ENCODE peak calls at places on chromosome X, in five cellular contexts. One of them, this sample, is unnamed.

GRCh38 chrX:13994681-13995080 is 35.0 kb downstream of the GEMIN8 start:
- DNase-seq in mesenchymal stem cell: no peak
- DNase-seq in trophoblast cell: no peak
- DNase-seq in H1: no peak
- DNase-seq in neuronal stem cell: no peak
- DNase-seq in this sample: no peak

GRCh38 chrX:54172455-54172854 is 10.6 kb downstream of the FAM120C start:
- DNase-seq in trophoblast cell: no peak
- DNase-seq in H1: no peak
- DNase-seq in neuronal stem cell: no peak
- DNase-seq in mesenchymal stem cell: no peak
- DNase-seq in this sample: no peak

GRCh38 chrX:26851981-26852380 is 611.2 kb downstream of the PPP4R3C start:
- DNase-seq in H1: no peak
- DNase-seq in trophoblast cell: peak; percentile 30
- DNase-seq in mesenchymal stem cell: peak; percentile 2
- DNase-seq in neuronal stem cell: no peak
- DNase-seq in this sample: no peak

GRCh38 chrX:9416562-9417319 is 48.1 kb upstream of the TBL1X start:
- DNase-seq in mesenchymal stem cell: peak; percentile 24
- DNase-seq in neuronal stem cell: no peak
- DNase-seq in trophoblast cell: peak; percentile 86
- DNase-seq in H1: no peak
- DNase-seq in this sample: no peak

GRCh38 chrX:123803331-123803983 is 56.4 kb upstream of the XIAP start:
- DNase-seq in neuronal stem cell: peak; percentile 0
- DNase-seq in trophoblast cell: peak; percentile 89
- DNase-seq in H1: no peak
- DNase-seq in mesenchymal stem cell: peak; percentile 93
- DNase-seq in this sample: no peak

GRCh38 chrX:73765776-73766465 is 202.9 kb downstream of the CHIC1 start:
- DNase-seq in neuronal stem cell: no peak
- DNase-seq in mesenchymal stem cell: no peak
- DNase-seq in H1: no peak
- DNase-seq in trophoblast cell: peak; percentile 72
- DNase-seq in this sample: no peak

GRCh38 chrX:9171841-9172240 is 137.9 kb upstream of the FAM9B start:
- DNase-seq in trophoblast cell: peak; percentile 31
- DNase-seq in mesenchymal stem cell: no peak
- DNase-seq in H1: no peak
- DNase-seq in neuronal stem cell: no peak
- DNase-seq in this sample: no peak

GRCh38 chrX:41722816-41723215 is 1.2 kb upstream of the GPR82 start:
- DNase-seq in H1: no peak
- DNase-seq in mesenchymal stem cell: peak; percentile 39
- DNase-seq in trophoblast cell: no peak
- DNase-seq in neuronal stem cell: no peak
- DNase-seq in this sample: no peak

GRCh38 chrX:18166068-18166467 is 54.6 kb downstream of the BEND2 start:
- DNase-seq in mesenchymal stem cell: no peak
- DNase-seq in trophoblast cell: no peak
- DNase-seq in H1: no peak
- DNase-seq in neuronal stem cell: no peak
- DNase-seq in this sample: no peak

GRCh38 chrX:40146471-40147398 is 49.0 kb upstream of the BCOR start:
- DNase-seq in neuronal stem cell: no peak
- DNase-seq in H1: peak; percentile 59
- DNase-seq in trophoblast cell: peak; percentile 66
- DNase-seq in mesenchymal stem cell: peak; percentile 67
- DNase-seq in this sample: peak; percentile 74

GRCh38 chrX:48938721-48939416 is 18.5 kb downstream of the OTUD5 start:
- DNase-seq in H1: no peak
- DNase-seq in neuronal stem cell: no peak
- DNase-seq in mesenchymal stem cell: no peak
- DNase-seq in trophoblast cell: no peak
- DNase-seq in this sample: no peak

GRCh38 chrX:137567474-137568232 is 1.7 kb downstream of the ZIC3 start:
- DNase-seq in H1: no peak
- DNase-seq in neuronal stem cell: no peak
- DNase-seq in trophoblast cell: no peak
- DNase-seq in mesenchymal stem cell: no peak
- DNase-seq in this sample: peak; percentile 27

GRCh38 chrX:38233891-38234807 is 13.5 kb upstream of the SRPX start:
- DNase-seq in trophoblast cell: peak; percentile 54
- DNase-seq in H1: no peak
- DNase-seq in neuronal stem cell: no peak
- DNase-seq in mesenchymal stem cell: peak; percentile 67
- DNase-seq in this sample: no peak

GRCh38 chrX:134718329-134719317 is 60.4 kb upstream of the PLAC1 start:
- DNase-seq in trophoblast cell: peak; percentile 93
- DNase-seq in neuronal stem cell: no peak
- DNase-seq in H1: no peak
- DNase-seq in mesenchymal stem cell: peak; percentile 94
- DNase-seq in this sample: no peak

GRCh38 chrX:70262952-70263567 is 3.1 kb upstream of the P2RY4 start:
- DNase-seq in mesenchymal stem cell: peak; percentile 18
- DNase-seq in neuronal stem cell: peak; percentile 9
- DNase-seq in trophoblast cell: peak; percentile 60
- DNase-seq in H1: peak; percentile 70
- DNase-seq in this sample: peak; percentile 81

DNA sequence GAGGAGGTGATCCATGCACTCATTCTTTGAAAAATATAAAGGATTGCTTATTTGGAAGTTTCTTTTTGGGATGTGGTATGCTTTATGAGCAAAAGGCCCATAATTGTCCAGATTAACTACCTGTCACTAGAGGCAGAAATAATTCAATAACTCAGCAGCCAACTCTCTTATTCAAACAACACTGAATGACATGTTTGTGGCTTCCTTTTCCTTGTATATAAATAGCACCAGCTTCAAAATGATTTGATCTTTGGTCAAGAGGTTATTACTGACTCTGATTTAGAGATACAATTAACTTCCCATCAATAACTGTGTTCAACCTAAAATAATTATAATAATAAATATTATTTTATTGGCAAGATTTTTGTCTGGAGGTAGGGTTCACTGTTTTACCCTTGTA is 232.3 kb downstream of the AFF2 start:
- DNase-seq in trophoblast cell: no peak
- DNase-seq in mesenchymal stem cell: no peak
- DNase-seq in neuronal stem cell: no peak
- DNase-seq in H1: no peak
- DNase-seq in this sample: no peak
- H2BK12ac ChIP-seq in trophoblast cell: no peak overlapping the region
- H2BK12ac ChIP-seq in mesenchymal stem cell: no peak overlapping the region
- H2BK12ac ChIP-seq in neuronal stem cell: no peak overlapping the region
- H2BK12ac ChIP-seq in H1: no peak overlapping the region
- H2BK12ac ChIP-seq in this sample: no peak overlapping the region

DNA sequence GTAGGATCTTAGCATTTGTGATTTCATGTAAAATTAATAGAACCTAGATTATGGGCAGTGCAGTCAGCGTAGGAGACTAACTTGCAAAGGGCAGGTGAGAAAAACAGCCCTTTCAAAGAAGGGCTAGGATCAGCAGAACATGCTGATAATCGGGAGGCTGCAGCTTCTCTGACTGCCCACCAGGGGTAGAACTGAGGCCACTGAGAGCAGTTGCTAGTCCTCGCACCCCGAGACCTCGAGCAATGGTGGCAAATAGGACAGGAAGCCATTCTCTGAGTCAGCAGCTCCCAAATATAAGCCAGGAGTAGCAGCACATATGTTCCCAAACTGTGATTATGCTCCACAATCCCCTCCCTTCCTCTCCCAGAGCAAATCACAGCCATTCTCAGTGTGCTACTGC is 186.4 kb downstream of the MSL3 start:
- DNase-seq in trophoblast cell: no peak
- DNase-seq in mesenchymal stem cell: peak; percentile 51
- DNase-seq in neuronal stem cell: peak; percentile 5
- DNase-seq in H1: peak; percentile 45
- DNase-seq in this sample: peak; percentile 66
- H2AFZ ChIP-seq in trophoblast cell: no peak overlapping the region
- H2AFZ ChIP-seq in mesenchymal stem cell: no peak overlapping the region
- H2AFZ ChIP-seq in neuronal stem cell: peak overlapping the region; percentile 67
- H2AFZ ChIP-seq in H1: peak overlapping the region; percentile 98
- H2AFZ ChIP-seq in this sample: no peak overlapping the region

DNA sequence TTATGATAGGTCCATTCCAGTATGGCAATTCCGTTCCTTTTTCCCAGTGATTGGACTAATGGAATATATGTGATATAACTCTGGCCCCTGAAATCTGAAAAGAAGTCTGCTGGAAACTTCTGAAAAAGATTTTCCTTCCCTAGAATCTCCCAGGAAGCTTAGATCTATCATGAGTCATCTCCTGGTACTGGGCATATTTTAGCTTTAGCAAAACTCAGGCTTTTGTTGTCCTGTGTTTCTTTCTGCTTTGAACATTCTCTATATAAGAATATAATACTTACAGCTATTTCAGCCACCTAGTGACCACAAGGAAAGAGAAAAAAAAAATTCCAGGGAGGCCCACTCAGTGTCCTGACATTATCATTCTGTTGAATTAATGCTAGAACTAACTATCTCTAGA is 597.2 kb upstream of the GRIA3 start:
- DNase-seq in trophoblast cell: no peak
- DNase-seq in H1: no peak
- DNase-seq in mesenchymal stem cell: peak; percentile 0
- DNase-seq in neuronal stem cell: no peak
- DNase-seq in this sample: no peak
- H2BK12ac ChIP-seq in trophoblast cell: no peak overlapping the region
- H2BK12ac ChIP-seq in H1: no peak overlapping the region
- H2BK12ac ChIP-seq in mesenchymal stem cell: no peak overlapping the region
- H2BK12ac ChIP-seq in neuronal stem cell: no peak overlapping the region
- H2BK12ac ChIP-seq in this sample: no peak overlapping the region

DNA sequence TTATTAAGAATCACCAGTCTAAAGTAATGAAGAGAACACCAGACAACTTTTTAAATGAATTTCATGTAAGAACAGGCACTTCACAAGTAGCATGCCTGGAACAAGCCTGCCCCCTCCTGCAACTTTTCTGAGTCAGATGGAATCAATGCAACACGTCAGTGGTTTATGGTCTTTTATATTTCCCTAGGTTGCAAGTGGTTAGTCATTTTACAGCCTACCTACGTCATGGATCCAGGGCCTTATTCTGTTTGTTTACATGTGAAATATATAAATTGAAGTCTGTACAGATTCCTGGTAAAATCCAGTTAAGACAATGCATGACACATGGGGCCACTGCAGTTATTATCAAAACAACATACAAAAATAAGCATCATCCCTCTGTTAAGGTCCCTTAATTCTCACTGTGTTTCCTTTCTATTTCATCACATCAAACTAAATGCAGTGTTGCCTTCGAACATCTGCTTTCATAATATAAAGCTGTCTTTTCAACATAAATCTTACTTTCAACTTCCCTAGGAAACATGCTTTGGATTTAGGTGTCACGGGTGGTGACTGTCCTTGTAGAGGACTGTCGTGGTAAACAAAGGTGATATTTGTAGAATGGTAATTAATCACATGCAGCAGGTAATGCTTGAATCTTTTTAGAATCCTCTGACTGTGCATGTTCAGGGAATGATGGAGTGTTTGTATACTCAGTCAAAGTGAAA is 309.3 kb downstream of the FRMPD4 start:
- DNase-seq in H1: no peak
- DNase-seq in mesenchymal stem cell: peak; percentile 84
- DNase-seq in trophoblast cell: peak; percentile 5
- DNase-seq in neuronal stem cell: no peak
- DNase-seq in this sample: no peak
- H2AFZ ChIP-seq in H1: no peak overlapping the region
- H2AFZ ChIP-seq in mesenchymal stem cell: no peak overlapping the region
- H2AFZ ChIP-seq in trophoblast cell: no peak overlapping the region
- H2AFZ ChIP-seq in neuronal stem cell: no peak overlapping the region
- H2AFZ ChIP-seq in this sample: no peak overlapping the region

GRCh38 chrX:85026170-85026569 is 22.5 kb downstream of the APOOL start:
- DNase-seq in mesenchymal stem cell: no peak
- DNase-seq in neuronal stem cell: no peak
- DNase-seq in trophoblast cell: no peak
- DNase-seq in H1: no peak
- DNase-seq in this sample: peak; percentile 40

GRCh38 chrX:85029043-85029442 is 25.4 kb downstream of the APOOL start:
- DNase-seq in H1: no peak
- DNase-seq in neuronal stem cell: no peak
- DNase-seq in trophoblast cell: no peak
- DNase-seq in mesenchymal stem cell: no peak
- DNase-seq in this sample: no peak

GRCh38 chrX:85037114-85037513 is 33.4 kb downstream of the APOOL start:
- DNase-seq in mesenchymal stem cell: no peak
- DNase-seq in H1: no peak
- DNase-seq in trophoblast cell: no peak
- DNase-seq in neuronal stem cell: no peak
- DNase-seq in this sample: no peak

DNA sequence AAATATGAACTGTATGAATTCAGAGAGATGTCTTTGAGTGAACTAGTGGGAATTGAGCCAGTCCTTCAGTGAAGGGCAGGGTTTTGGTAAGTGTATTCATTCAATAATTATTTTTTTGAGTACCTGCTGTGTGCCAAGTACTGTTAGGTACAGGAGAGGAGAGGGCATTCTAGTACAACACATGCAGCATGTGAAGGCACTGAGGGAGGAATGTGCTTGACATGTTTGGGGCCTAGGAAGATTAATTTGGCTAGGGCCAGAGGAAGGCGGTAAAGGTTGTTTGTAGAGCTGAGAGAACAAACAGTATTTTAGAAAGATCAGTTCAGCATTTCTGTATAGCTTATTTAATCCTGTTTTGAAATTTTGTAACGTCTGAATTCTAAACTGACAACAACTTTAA is 27.8 kb downstream of the APOOL start:
- DNase-seq in mesenchymal stem cell: no peak
- DNase-seq in neuronal stem cell: no peak
- DNase-seq in trophoblast cell: no peak
- DNase-seq in H1: no peak
- DNase-seq in this sample: no peak
- H2BK12ac ChIP-seq in mesenchymal stem cell: no peak overlapping the region
- H2BK12ac ChIP-seq in neuronal stem cell: no peak overlapping the region
- H2BK12ac ChIP-seq in trophoblast cell: no peak overlapping the region
- H2BK12ac ChIP-seq in H1: no peak overlapping the region
- H2BK12ac ChIP-seq in this sample: no peak overlapping the region